ENCODE peak calls at places on chromosomes 4 and X, in eight cellular contexts. One of them, this sample, is unnamed. For H3K36me3, the result is how much of the 10 kb centered on the place peaks cover.

GRCh38 chrX:11589573-11590110 is 76.1 kb downstream of the ARHGAP6 start:
- DNase-seq in tibial artery: no peak
- DNase-seq in right lobe of liver: no peak
- DNase-seq in heart left ventricle: no peak
- DNase-seq in naive thymus-derived CD4-positive, alpha-beta T cell: no peak
- DNase-seq in cardiac muscle cell: peak
- DNase-seq in ovary: no peak
- DNase-seq in tibial nerve: no peak
- DNase-seq in this sample: no peak

GRCh38 chrX:40104649-40105015 is 6.9 kb upstream of the BCOR start:
- DNase-seq in tibial artery: peak
- DNase-seq in right lobe of liver: peak
- DNase-seq in heart left ventricle: peak
- DNase-seq in naive thymus-derived CD4-positive, alpha-beta T cell: no peak
- DNase-seq in cardiac muscle cell: peak
- DNase-seq in ovary: peak
- DNase-seq in tibial nerve: no peak
- DNase-seq in this sample: no peak

GRCh38 chr4:55949480-55949802 is 696 bp downstream of the CEP135 start:
- DNase-seq in tibial artery: no peak
- DNase-seq in right lobe of liver: no peak
- DNase-seq in heart left ventricle: no peak
- DNase-seq in naive thymus-derived CD4-positive, alpha-beta T cell: no peak
- DNase-seq in cardiac muscle cell: peak
- DNase-seq in ovary: no peak
- DNase-seq in tibial nerve: no peak
- DNase-seq in this sample: no peak

GRCh38 chr4:24010573-24010972 is 120.7 kb upstream of the PPARGC1A start:
- DNase-seq in tibial artery: no peak
- DNase-seq in right lobe of liver: no peak
- DNase-seq in heart left ventricle: no peak
- DNase-seq in naive thymus-derived CD4-positive, alpha-beta T cell: no peak
- DNase-seq in cardiac muscle cell: no peak
- DNase-seq in ovary: no peak
- DNase-seq in tibial nerve: no peak
- DNase-seq in this sample: no peak

GRCh38 chr4:152896819-152897218 is 39.3 kb upstream of the FHDC1 start:
- DNase-seq in tibial artery: no peak
- DNase-seq in right lobe of liver: no peak
- DNase-seq in heart left ventricle: no peak
- DNase-seq in naive thymus-derived CD4-positive, alpha-beta T cell: no peak
- DNase-seq in cardiac muscle cell: no peak
- DNase-seq in ovary: no peak
- DNase-seq in tibial nerve: no peak
- DNase-seq in this sample: no peak

GRCh38 chr4:138650917-138651564 is 364.5 kb upstream of the NOCT start:
- DNase-seq in tibial artery: no peak
- DNase-seq in right lobe of liver: no peak
- DNase-seq in heart left ventricle: no peak
- DNase-seq in naive thymus-derived CD4-positive, alpha-beta T cell: no peak
- DNase-seq in cardiac muscle cell: no peak
- DNase-seq in ovary: no peak
- DNase-seq in tibial nerve: no peak
- DNase-seq in this sample: no peak

GRCh38 chrX:109134777-109135176 is 347.1 kb downstream of the GUCY2F start:
- DNase-seq in tibial artery: no peak
- DNase-seq in right lobe of liver: no peak
- DNase-seq in heart left ventricle: no peak
- DNase-seq in naive thymus-derived CD4-positive, alpha-beta T cell: no peak
- DNase-seq in cardiac muscle cell: no peak
- DNase-seq in ovary: no peak
- DNase-seq in tibial nerve: no peak
- DNase-seq in this sample: no peak

GRCh38 chr4:101711590-101712255 is 78.8 kb upstream of the BANK1 start:
- DNase-seq in tibial artery: no peak
- DNase-seq in right lobe of liver: no peak
- DNase-seq in heart left ventricle: no peak
- DNase-seq in naive thymus-derived CD4-positive, alpha-beta T cell: no peak
- DNase-seq in cardiac muscle cell: no peak
- DNase-seq in ovary: no peak
- DNase-seq in tibial nerve: no peak
- DNase-seq in this sample: no peak

GRCh38 chr4:42339935-42340406 is 57.3 kb upstream of the SHISA3 start:
- DNase-seq in tibial artery: no peak
- DNase-seq in right lobe of liver: no peak
- DNase-seq in heart left ventricle: peak
- DNase-seq in naive thymus-derived CD4-positive, alpha-beta T cell: no peak
- DNase-seq in cardiac muscle cell: peak
- DNase-seq in ovary: peak
- DNase-seq in tibial nerve: no peak
- DNase-seq in this sample: no peak

GRCh38 chrX:39626749-39627148 is 471.0 kb downstream of the BCOR start:
- DNase-seq in tibial artery: no peak
- DNase-seq in right lobe of liver: no peak
- DNase-seq in heart left ventricle: no peak
- DNase-seq in naive thymus-derived CD4-positive, alpha-beta T cell: no peak
- DNase-seq in cardiac muscle cell: no peak
- DNase-seq in ovary: no peak
- DNase-seq in tibial nerve: no peak
- DNase-seq in this sample: no peak

GRCh38 chrX:20507901-20508620 is 241.4 kb upstream of the RPS6KA3 start:
- DNase-seq in tibial artery: no peak
- DNase-seq in right lobe of liver: no peak
- DNase-seq in heart left ventricle: no peak
- DNase-seq in naive thymus-derived CD4-positive, alpha-beta T cell: no peak
- DNase-seq in cardiac muscle cell: no peak
- DNase-seq in ovary: no peak
- DNase-seq in tibial nerve: no peak
- DNase-seq in this sample: no peak

GRCh38 chrX:155968106-155968714 is 29.3 kb upstream of the IL9R start:
- DNase-seq in tibial artery: no peak
- DNase-seq in right lobe of liver: no peak
- DNase-seq in heart left ventricle: no peak
- DNase-seq in naive thymus-derived CD4-positive, alpha-beta T cell: no peak
- DNase-seq in cardiac muscle cell: no peak
- DNase-seq in ovary: no peak
- DNase-seq in tibial nerve: no peak
- DNase-seq in this sample: no peak

GRCh38 chrX:136662104-136662503 is 14.1 kb downstream of the CD40LG start:
- DNase-seq in tibial artery: no peak
- DNase-seq in right lobe of liver: no peak
- DNase-seq in heart left ventricle: no peak
- DNase-seq in naive thymus-derived CD4-positive, alpha-beta T cell: no peak
- DNase-seq in cardiac muscle cell: no peak
- DNase-seq in ovary: no peak
- DNase-seq in tibial nerve: no peak
- DNase-seq in this sample: no peak

GRCh38 chrX:53831662-53832635 is 145.4 kb upstream of the HUWE1 start:
- DNase-seq in tibial artery: no peak
- DNase-seq in right lobe of liver: no peak
- DNase-seq in heart left ventricle: no peak
- DNase-seq in naive thymus-derived CD4-positive, alpha-beta T cell: no peak
- DNase-seq in cardiac muscle cell: peak
- DNase-seq in ovary: no peak
- DNase-seq in tibial nerve: peak
- DNase-seq in this sample: no peak

GRCh38 chr4:8072235-8072968 is 86.2 kb downstream of the ABLIM2 start:
- DNase-seq in tibial artery: no peak
- DNase-seq in right lobe of liver: no peak
- DNase-seq in heart left ventricle: peak
- DNase-seq in naive thymus-derived CD4-positive, alpha-beta T cell: no peak
- DNase-seq in cardiac muscle cell: no peak
- DNase-seq in ovary: no peak
- DNase-seq in tibial nerve: no peak
- DNase-seq in this sample: no peak

GRCh38 chr4:147864591-147864990 is 132.7 kb downstream of the ARHGAP10 start:
- DNase-seq in tibial artery: no peak
- DNase-seq in right lobe of liver: no peak
- DNase-seq in heart left ventricle: no peak
- DNase-seq in naive thymus-derived CD4-positive, alpha-beta T cell: no peak
- DNase-seq in cardiac muscle cell: no peak
- DNase-seq in ovary: no peak
- DNase-seq in tibial nerve: no peak
- DNase-seq in this sample: no peak

GRCh38 chr4:87575408-87575807 is 32.9 kb upstream of the DSPP start:
- DNase-seq in tibial artery: no peak
- DNase-seq in right lobe of liver: no peak
- DNase-seq in heart left ventricle: no peak
- DNase-seq in naive thymus-derived CD4-positive, alpha-beta T cell: no peak
- DNase-seq in cardiac muscle cell: no peak
- DNase-seq in ovary: no peak
- DNase-seq in tibial nerve: no peak
- DNase-seq in this sample: no peak

GRCh38 chrX:133415276-133416105 is at the start of gene GPC4:
- DNase-seq in tibial artery: peak
- DNase-seq in right lobe of liver: peak
- DNase-seq in heart left ventricle: peak
- DNase-seq in naive thymus-derived CD4-positive, alpha-beta T cell: no peak
- DNase-seq in cardiac muscle cell: peak
- DNase-seq in ovary: peak
- DNase-seq in tibial nerve: peak
- DNase-seq in this sample: no peak

GRCh38 chrX:1661048-1661921 is 46.4 kb downstream of the ASMT start:
- DNase-seq in tibial artery: peak
- DNase-seq in right lobe of liver: peak
- DNase-seq in heart left ventricle: peak
- DNase-seq in naive thymus-derived CD4-positive, alpha-beta T cell: peak
- DNase-seq in cardiac muscle cell: no peak
- DNase-seq in ovary: no peak
- DNase-seq in tibial nerve: peak
- DNase-seq in this sample: peak

GRCh38 chr4:100895572-100896197 is 377.9 kb upstream of the EMCN start:
- DNase-seq in tibial artery: no peak
- DNase-seq in right lobe of liver: no peak
- DNase-seq in heart left ventricle: no peak
- DNase-seq in naive thymus-derived CD4-positive, alpha-beta T cell: no peak
- DNase-seq in cardiac muscle cell: no peak
- DNase-seq in ovary: no peak
- DNase-seq in tibial nerve: no peak
- DNase-seq in this sample: no peak

GRCh38 chr4:7020856-7021255 is 22.3 kb upstream of the TADA2B start:
- DNase-seq in tibial artery: no peak
- DNase-seq in right lobe of liver: no peak
- DNase-seq in heart left ventricle: no peak
- DNase-seq in naive thymus-derived CD4-positive, alpha-beta T cell: no peak
- DNase-seq in cardiac muscle cell: no peak
- DNase-seq in ovary: no peak
- DNase-seq in tibial nerve: no peak
- DNase-seq in this sample: no peak

GRCh38 chr4:177119693-177120092 is 190.0 kb upstream of the NEIL3 start:
- DNase-seq in tibial artery: no peak
- DNase-seq in right lobe of liver: no peak
- DNase-seq in heart left ventricle: no peak
- DNase-seq in naive thymus-derived CD4-positive, alpha-beta T cell: no peak
- DNase-seq in cardiac muscle cell: no peak
- DNase-seq in ovary: no peak
- DNase-seq in tibial nerve: no peak
- DNase-seq in this sample: no peak

GRCh38 chr4:73221734-73222133 is 36.9 kb downstream of the ANKRD17 start:
- DNase-seq in tibial artery: no peak
- DNase-seq in right lobe of liver: no peak
- DNase-seq in heart left ventricle: no peak
- DNase-seq in naive thymus-derived CD4-positive, alpha-beta T cell: no peak
- DNase-seq in cardiac muscle cell: no peak
- DNase-seq in ovary: no peak
- DNase-seq in tibial nerve: no peak
- DNase-seq in this sample: no peak

GRCh38 chr4:127632420-127633403 is at the start of gene INTU:
- DNase-seq in tibial artery: peak
- DNase-seq in right lobe of liver: peak
- DNase-seq in heart left ventricle: peak
- DNase-seq in naive thymus-derived CD4-positive, alpha-beta T cell: no peak
- DNase-seq in cardiac muscle cell: peak
- DNase-seq in ovary: peak
- DNase-seq in tibial nerve: peak
- DNase-seq in this sample: peak
- H3K27ac ChIP-seq in tibial artery: peak
- H3K27ac ChIP-seq in right lobe of liver: no peak
- H3K27ac ChIP-seq in heart left ventricle: peak
- H3K27ac ChIP-seq in naive thymus-derived CD4-positive, alpha-beta T cell: no peak
- H3K27ac ChIP-seq in cardiac muscle cell: peak
- H3K27ac ChIP-seq in ovary: peak
- H3K27ac ChIP-seq in tibial nerve: no peak
- H3K27ac ChIP-seq in this sample: peak

GRCh38 chr4:1259966-1260365 is 11.0 kb upstream of the CTBP1 start:
- DNase-seq in tibial artery: no peak
- DNase-seq in right lobe of liver: no peak
- DNase-seq in heart left ventricle: no peak
- DNase-seq in naive thymus-derived CD4-positive, alpha-beta T cell: no peak
- DNase-seq in cardiac muscle cell: no peak
- DNase-seq in ovary: no peak
- DNase-seq in tibial nerve: no peak
- DNase-seq in this sample: no peak
- H3K36me3 ChIP-seq in tibial artery: under half
- H3K36me3 ChIP-seq in right lobe of liver: under half
- H3K36me3 ChIP-seq in heart left ventricle: under half
- H3K36me3 ChIP-seq in naive thymus-derived CD4-positive, alpha-beta T cell: under half
- H3K36me3 ChIP-seq in cardiac muscle cell: under half
- H3K36me3 ChIP-seq in ovary: under half
- H3K36me3 ChIP-seq in tibial nerve: under half
- H3K36me3 ChIP-seq in this sample: under half

DNA sequence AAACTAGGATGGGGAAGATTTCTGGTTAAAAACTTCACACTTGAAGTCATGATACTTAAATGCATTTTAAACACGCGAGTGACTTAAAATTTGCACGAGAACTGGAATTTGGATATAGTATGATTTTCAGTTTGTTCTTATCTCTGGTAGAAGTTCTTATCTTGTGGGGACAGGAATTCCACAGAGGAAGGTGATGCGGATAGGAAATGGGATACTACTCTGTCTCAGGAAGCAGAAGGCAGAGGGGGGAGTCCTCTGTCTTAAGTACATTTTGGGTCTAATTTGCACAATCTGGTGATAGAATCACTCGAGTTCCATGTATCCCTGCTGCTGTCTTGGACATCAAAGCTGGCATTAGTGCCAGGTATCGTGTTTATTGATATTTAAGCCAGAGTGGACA is 53.3 kb downstream of the TLL1 start:
- DNase-seq in tibial artery: no peak
- DNase-seq in right lobe of liver: no peak
- DNase-seq in heart left ventricle: no peak
- DNase-seq in naive thymus-derived CD4-positive, alpha-beta T cell: no peak
- DNase-seq in cardiac muscle cell: no peak
- DNase-seq in ovary: no peak
- DNase-seq in tibial nerve: no peak
- DNase-seq in this sample: no peak
- H3K27ac ChIP-seq in tibial artery: no peak
- H3K27ac ChIP-seq in right lobe of liver: no peak
- H3K27ac ChIP-seq in heart left ventricle: no peak
- H3K27ac ChIP-seq in naive thymus-derived CD4-positive, alpha-beta T cell: no peak
- H3K27ac ChIP-seq in cardiac muscle cell: no peak
- H3K27ac ChIP-seq in ovary: no peak
- H3K27ac ChIP-seq in tibial nerve: no peak
- H3K27ac ChIP-seq in this sample: no peak

DNA sequence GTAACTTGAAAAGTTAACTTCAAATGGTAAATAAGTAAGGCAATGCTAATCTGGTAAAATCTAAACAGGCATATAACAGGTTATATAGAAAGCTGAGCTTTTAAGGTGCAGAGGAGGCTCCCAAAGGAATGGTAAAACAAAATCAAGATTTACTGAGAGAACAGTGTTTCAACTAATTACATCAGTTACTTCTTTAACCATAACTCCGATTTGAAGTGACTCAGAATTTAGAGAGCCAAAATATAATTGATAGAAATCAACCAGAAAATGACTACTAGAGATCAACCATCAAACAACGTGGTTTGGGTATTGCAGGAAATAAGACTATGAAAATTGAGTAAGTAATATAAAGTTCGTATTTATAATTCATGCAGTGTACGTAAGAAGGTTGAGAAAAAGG is 6.9 kb downstream of the G3BP2 start:
- DNase-seq in tibial artery: no peak
- DNase-seq in right lobe of liver: no peak
- DNase-seq in heart left ventricle: no peak
- DNase-seq in naive thymus-derived CD4-positive, alpha-beta T cell: no peak
- DNase-seq in cardiac muscle cell: no peak
- DNase-seq in ovary: no peak
- DNase-seq in tibial nerve: no peak
- DNase-seq in this sample: no peak
- H3K36me3 ChIP-seq in tibial artery: under half
- H3K36me3 ChIP-seq in right lobe of liver: under half
- H3K36me3 ChIP-seq in heart left ventricle: under half
- H3K36me3 ChIP-seq in naive thymus-derived CD4-positive, alpha-beta T cell: under half
- H3K36me3 ChIP-seq in cardiac muscle cell: under half
- H3K36me3 ChIP-seq in ovary: under half
- H3K36me3 ChIP-seq in tibial nerve: under half
- H3K36me3 ChIP-seq in this sample: under half